ENCODE peak calls at places on chromosomes 2 and 18, in four cellular contexts. Y, J, T and I are unnamed samples. For H3K36me3 and H3K9me3, the result is how much of the 10 kb centered on the place peaks cover.

GRCh38 chr2:27162151-27163121 is 13.6 kb downstream of the TCF23 start:
- DNase-seq in Y (no peak), J (no peak), T (no peak), I (no peak)

GRCh38 chr2:121480826-121481225 is 49.9 kb upstream of the RNU4ATAC start:
- DNase-seq in Y (peak), J (no peak), T (no peak), I (no peak)

GRCh38 chr2:127770973-127771735 is 39.8 kb downstream of the WDR33 start:
- DNase-seq in Y (peak), J (no peak), T (no peak), I (no peak)

GRCh38 chr2:96527052-96527964 is 9.2 kb upstream of the ARID5A start:
- DNase-seq in Y (peak), J (no peak), T (no peak), I (no peak)

GRCh38 chr2:113012436-113013335 is 7.4 kb downstream of the IL36A start:
- DNase-seq in Y (no peak), J (no peak), T (no peak), I (no peak)

GRCh38 chr2:121297217-121297830 is 12.3 kb upstream of the TFCP2L1 start:
- DNase-seq in Y (peak), J (peak), T (no peak), I (peak)

GRCh38 chr2:23662466-23662865 is 264.5 kb downstream of the ATAD2B start:
- DNase-seq in Y (no peak), J (no peak), T (no peak), I (no peak)

GRCh38 chr2:7626139-7626537 is 708.9 kb downstream of the RNF144A start:
- DNase-seq in Y (no peak), J (no peak), T (no peak), I (no peak)

GRCh38 chr2:197179744-197180498 is 130.7 kb downstream of the ANKRD44 start:
- DNase-seq in Y (peak), J (peak), T (no peak), I (no peak)

GRCh38 chr2:57890462-57890861 is 156.1 kb upstream of the VRK2 start:
- DNase-seq in Y (no peak), J (peak), T (no peak), I (no peak)

GRCh38 chr2:24972315-24972958 is 682 bp upstream of the DNAJC27 start:
- DNase-seq in Y (peak), J (peak), T (peak), I (no peak)

GRCh38 chr2:76296400-76296799 is 585.7 kb upstream of the GCFC2 start:
- DNase-seq in Y (no peak), J (no peak), T (no peak), I (no peak)

GRCh38 chr2:137507237-137507636 is 457.0 kb upstream of the HNMT start:
- DNase-seq in Y (no peak), J (no peak), T (no peak), I (no peak)

GRCh38 chr2:10221443-10221842 is 81.3 kb upstream of the HPCAL1 start:
- DNase-seq in Y (no peak), J (no peak), T (no peak), I (no peak)

GRCh38 chr18:61838521-61838920 is 54.3 kb downstream of the RNF152 start:
- DNase-seq in Y (no peak), J (no peak), T (no peak), I (no peak)

GRCh38 chr2:112803691-112804521 is 19.6 kb upstream of the IL1A start:
- DNase-seq in Y (no peak), J (no peak), T (no peak), I (no peak)

GRCh38 chr18:50044402-50044801 is 150.5 kb downstream of the MYO5B start:
- DNase-seq in Y (no peak), J (no peak), T (no peak), I (no peak)

GRCh38 chr2:237884681-237885080 is 25.3 kb downstream of the RAMP1 start:
- DNase-seq in Y (no peak), J (no peak), T (no peak), I (no peak)

GRCh38 chr18:37711990-37712389 is 146.4 kb upstream of the CELF4 start:
- DNase-seq in Y (no peak), J (no peak), T (no peak), I (no peak)

GRCh38 chr2:53670351-53670750 is 97.3 kb upstream of the CHAC2 start:
- DNase-seq in Y (no peak), J (no peak), T (no peak), I (no peak)

GRCh38 chr2:148578493-148578884 is 66.1 kb upstream of the EPC2 start:
- DNase-seq in Y (no peak), J (no peak), T (no peak), I (no peak)

GRCh38 chr2:203733683-203734082 is 27.2 kb downstream of the CD28 start:
- DNase-seq in Y (no peak), J (no peak), T (no peak), I (no peak)

GRCh38 chr2:66843856-66844255 is 408.9 kb downstream of the MEIS1 start:
- DNase-seq in Y (no peak), J (no peak), T (no peak), I (no peak)

GRCh38 chr2:15971831-15972522 is 31.6 kb downstream of the MYCN start:
- DNase-seq in Y (no peak), J (no peak), T (no peak), I (no peak)
- TF ChIP-seq POLR2A in Y (no peak), J (no peak), T (no peak), I (no peak)

DNA sequence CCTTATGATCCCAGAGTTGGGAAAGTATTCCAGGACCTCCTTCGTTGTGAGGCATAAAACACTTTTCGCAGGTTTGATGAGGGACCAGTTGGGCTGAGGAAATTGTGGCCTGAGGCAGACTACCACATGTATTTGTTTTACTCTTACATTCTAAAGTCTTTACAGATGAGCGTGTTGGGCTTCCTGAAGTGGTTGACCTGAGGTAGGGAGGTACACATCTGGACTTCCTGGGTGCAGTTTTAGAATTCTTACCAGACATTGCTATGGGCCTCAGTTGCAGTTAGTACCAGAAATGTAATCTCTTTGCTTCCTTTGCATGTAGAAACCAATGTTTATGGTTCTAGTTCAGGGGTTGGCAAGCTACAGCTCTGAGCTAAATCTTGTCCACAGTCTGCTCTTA is 48.7 kb downstream of the COA5 start:
- DNase-seq in Y (no peak), J (no peak), T (no peak), I (no peak)
- H3K36me3 ChIP-seq in Y (under half), J (under half), T (under half), I (half or more)

DNA sequence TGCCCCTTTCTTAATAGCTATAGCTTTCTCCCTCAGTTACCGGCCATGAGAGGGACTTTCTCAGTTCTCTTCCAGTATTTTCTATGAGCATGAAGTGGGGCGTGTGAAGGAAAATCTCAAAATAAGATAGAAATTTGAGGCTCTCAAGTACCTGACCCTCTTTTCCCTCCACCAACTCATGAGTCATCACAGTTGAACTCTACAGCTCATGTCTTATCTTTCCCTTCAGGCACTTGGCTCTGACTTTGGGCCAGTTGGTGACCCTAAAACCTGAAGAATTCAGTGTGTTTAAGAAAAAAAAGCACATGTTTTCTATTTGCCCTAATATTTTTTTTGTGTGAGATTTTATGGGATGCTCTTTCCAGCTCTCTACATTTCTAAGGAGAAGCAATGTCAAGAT is 896.7 kb upstream of the ZEB2 start:
- DNase-seq in Y (no peak), J (no peak), T (no peak), I (no peak)
- H3K9me3 ChIP-seq in Y (under half), J (under half), T (under half), I (under half)

DNA sequence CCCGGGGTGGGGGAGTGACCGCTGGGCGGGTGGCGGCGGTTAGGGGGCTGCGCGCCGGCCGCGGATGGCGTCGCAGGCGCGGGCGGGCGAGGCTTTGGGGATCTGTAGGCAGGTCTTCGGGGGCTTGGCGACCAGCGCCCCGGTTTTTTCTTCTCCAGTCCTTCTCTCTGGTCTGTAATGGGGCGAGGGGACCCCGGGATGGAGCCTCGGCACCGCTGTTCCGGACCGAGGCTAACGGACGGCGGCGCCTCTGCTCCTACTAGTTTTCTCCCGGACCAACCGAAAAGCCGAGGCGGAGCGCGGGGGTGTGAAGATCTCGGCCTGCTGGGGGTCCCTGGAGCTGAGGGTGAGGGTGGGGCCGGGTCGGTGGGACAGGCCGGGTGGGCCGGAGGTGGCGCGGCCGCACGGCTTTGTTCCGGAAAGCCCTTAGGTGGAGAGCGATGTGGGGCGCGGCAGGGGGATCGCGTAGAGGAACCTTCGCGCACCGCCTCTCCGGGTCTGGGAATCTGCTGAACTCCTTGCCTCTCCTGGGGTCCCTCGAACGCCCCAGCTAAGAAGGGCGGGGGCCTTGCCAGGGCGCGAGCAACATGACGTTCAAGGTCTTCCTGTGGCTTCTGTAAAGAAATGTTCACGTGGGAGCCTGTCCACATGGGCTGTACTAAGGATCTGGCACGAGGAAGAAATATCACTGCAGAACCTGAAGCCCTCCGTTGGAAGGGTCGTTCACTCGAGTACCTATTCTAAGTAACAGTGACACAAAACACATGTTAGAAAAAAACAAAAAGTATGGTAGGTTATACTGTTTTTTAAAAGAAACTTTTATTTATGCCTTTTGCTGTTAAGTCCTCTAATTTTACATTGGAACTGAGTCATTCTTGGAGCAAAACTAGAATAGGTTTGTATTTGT is 861 bp downstream of the SLC39A10 start:
- DNase-seq in Y (peak), J (peak), T (peak), I (peak)
- TF ChIP-seq POLR2A in Y (no peak), J (no peak), T (peak), I (no peak)

GRCh38 chr2:114389021-114389420 is 53.4 kb upstream of the DPP10 start:
- DNase-seq in Y (no peak), J (no peak), T (no peak), I (no peak)
- H3K36me3 ChIP-seq in Y (under half), J (under half), T (under half), I (under half)

GRCh38 chr2:159640176-159640575 is 23.8 kb upstream of the BAZ2B start:
- DNase-seq in Y (no peak), J (no peak), T (no peak), I (no peak)

GRCh38 chr2:159639712-159640111 is 23.4 kb upstream of the BAZ2B start:
- DNase-seq in Y (no peak), J (no peak), T (no peak), I (no peak)

GRCh38 chr2:159637237-159637636 is 20.9 kb upstream of the BAZ2B start:
- DNase-seq in Y (no peak), J (no peak), T (no peak), I (no peak)

GRCh38 chr2:159639071-159639470 is 22.7 kb upstream of the BAZ2B start:
- DNase-seq in Y (no peak), J (no peak), T (no peak), I (no peak)

GRCh38 chr2:159637988-159638501 is 21.7 kb upstream of the BAZ2B start:
- DNase-seq in Y (no peak), J (no peak), T (no peak), I (no peak)
- H3K9me3 ChIP-seq in Y (under half), J (under half), T (under half), I (under half)

GRCh38 chr2:241609859-241610793 is 26.8 kb downstream of the THAP4 start:
- DNase-seq in Y (peak), J (peak), T (peak), I (peak)
- TF ChIP-seq POLR2A in Y (peak), J (no peak), T (peak), I (no peak)

GRCh38 chr2:217834744-217835513 is 167.9 kb downstream of the TNS1 start:
- DNase-seq in Y (no peak), J (no peak), T (no peak), I (no peak)
- H3K36me3 ChIP-seq in Y (under half), J (under half), T (half or more), I (half or more)

GRCh38 chr2:176161817-176162626 is 4.9 kb downstream of the HOXD3 start:
- DNase-seq in Y (no peak), J (no peak), T (no peak), I (no peak)
- H3K9me3 ChIP-seq in Y (under half), J (under half), T (under half), I (under half)

GRCh38 chr2:131105156-131105949 is at the start of gene PLEKHB2:
- DNase-seq in Y (peak), J (peak), T (peak), I (peak)
- TF ChIP-seq POLR2A in Y (peak), J (peak), T (peak), I (no peak)